ENCODE peak calls at places on chromosomes 11 and 22, in six cellular contexts. J is amniotic stem cell; Z is mesothelial cell of epicardium; A is HT1080; C is activated naive CD4-positive, alpha-beta T cell treated with anti-CD3 and anti-CD28 coated beads for 36 hours; O is NCI-H1105. D is an unnamed sample.

GRCh38 chr11:129061466-129062194 is 119.0 kb upstream of the TP53AIP1 start:
- DNase-seq in O (no peak), J (peak), Z (no peak), A (peak), C (no peak), D (peak)

GRCh38 chr11:57321996-57322880 is 2.5 kb downstream of the TNKS1BP1 start:
- DNase-seq in O (peak), A (peak), C (peak), Z (peak), J (peak), D (peak)

GRCh38 chr11:122198291-122198983 is 82.4 kb upstream of the BLID start:
- DNase-seq in A (no peak), O (no peak), Z (no peak), C (no peak), J (no peak), D (peak)

GRCh38 chr11:134412508-134413333 is 679 bp upstream of the B3GAT1 start:
- DNase-seq in Z (peak), J (no peak), O (peak), A (no peak), C (peak), D (no peak)

GRCh38 chr11:124307093-124307492 is 6.7 kb downstream of the OR8D1 start:
- DNase-seq in Z (no peak), O (no peak), A (no peak), J (no peak), C (no peak), D (no peak)

GRCh38 chr11:117232911-117233409 is 489 bp downstream of the RNF214 start:
- DNase-seq in O (no peak), Z (peak), J (no peak), C (peak), A (no peak), D (no peak)

GRCh38 chr11:75035911-75036536 is 47.3 kb downstream of the NEU3 start:
- DNase-seq in J (no peak), A (peak), Z (no peak), O (no peak), C (no peak), D (peak)

GRCh38 chr11:4044971-4045646 is 49.5 kb upstream of the RRM1 start:
- DNase-seq in Z (no peak), J (no peak), O (peak), A (peak), C (no peak), D (no peak)

GRCh38 chr22:26986051-26986881 is 328.9 kb downstream of the MIAT start:
- DNase-seq in Z (peak), J (no peak), C (no peak), A (no peak), O (no peak), D (no peak)

GRCh38 chr11:124748481-124749338 is 3.3 kb downstream of the VSIG2 start:
- DNase-seq in J (no peak), Z (no peak), C (no peak), O (no peak), A (peak), D (peak)